ENCODE peak calls at places on chromosomes 12 and 14, in six cellular contexts. A, O, P, H, Z and D are unnamed samples.

GRCh38 chr12:90695415-90695814 is 259.6 kb downstream of the CCER1 start:
- DNase-seq in A (peak; percentile 23), O (no peak), P (no peak), H (peak; percentile 21), Z (no peak), D (no peak)

GRCh38 chr12:51631021-51631420 is 40.0 kb downstream of the SCN8A start:
- DNase-seq in A (no peak), O (no peak), P (no peak), H (no peak), Z (no peak), D (no peak)

GRCh38 chr12:100593490-100593889 is 20.0 kb downstream of the GAS2L3 start:
- DNase-seq in A (no peak), O (no peak), P (no peak), H (no peak), Z (no peak), D (no peak)

GRCh38 chr14:99252940-99253868 is 18.8 kb downstream of the BCL11B start:
- DNase-seq in A (no peak), O (no peak), P (no peak), H (no peak), Z (no peak), D (no peak)

GRCh38 chr12:84605988-84606387 is 306.6 kb downstream of the SLC6A15 start:
- DNase-seq in A (no peak), O (no peak), P (no peak), H (no peak), Z (no peak), D (no peak)

GRCh38 chr14:73789996-73790581 is 61.5 kb upstream of the PTGR2 start:
- DNase-seq in A (peak; percentile 97), O (no peak), P (no peak), H (no peak), Z (peak; percentile 65), D (no peak)

GRCh38 chr12:67193705-67194104 is 75.5 kb upstream of the CAND1 start:
- DNase-seq in A (peak; percentile 23), O (peak; percentile 57), P (no peak), H (peak; percentile 44), Z (peak; percentile 65), D (no peak)

GRCh38 chr12:117985182-117985581 is 16.4 kb upstream of the KSR2 start:
- DNase-seq in A (no peak), O (no peak), P (no peak), H (no peak), Z (no peak), D (no peak)

GRCh38 chr12:122322501-122322900 is 56.2 kb upstream of the VPS33A start:
- DNase-seq in A (peak; percentile 52), O (no peak), P (no peak), H (no peak), Z (no peak), D (no peak)

GRCh38 chr12:132320767-132321211 is 8.6 kb downstream of the GALNT9 start:
- DNase-seq in A (no peak), O (no peak), P (no peak), H (no peak), Z (no peak), D (no peak)

DNA sequence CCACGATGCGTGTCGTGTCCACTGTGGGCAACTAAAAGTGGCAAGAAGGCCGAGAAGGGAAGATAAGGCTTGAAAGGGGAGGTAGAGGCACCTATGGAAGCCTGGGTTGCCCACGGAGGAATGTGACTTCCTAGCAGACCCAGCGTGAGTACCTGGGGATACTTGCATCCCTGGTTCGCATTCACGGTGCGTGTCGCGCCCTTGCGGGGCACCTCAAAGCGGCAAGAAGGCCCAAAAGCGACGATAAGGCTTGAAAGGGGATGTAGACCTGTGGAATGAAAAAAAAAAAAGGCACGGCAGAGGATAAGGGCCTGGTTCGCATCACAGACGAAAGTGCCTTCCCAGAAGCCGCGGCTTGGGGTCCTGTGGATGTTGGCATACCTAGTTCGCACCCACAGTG is 282.9 kb downstream of the ALG10 start:
- DNase-seq in A (no peak), O (no peak), P (no peak), H (no peak), Z (no peak), D (no peak)
- H3K9me3 ChIP-seq in A (peaks cover 80% of the 10 kb centered on the region), O (peaks cover 82% of the 10 kb centered on the region), P (no peaks in the 10 kb centered on the region), H (no peaks in the 10 kb centered on the region), Z (no peaks in the 10 kb centered on the region), D (no peaks in the 10 kb centered on the region)

GRCh38 chr14:106460916-106461315 is 934.5 kb downstream of the TMEM121 start:
- DNase-seq in A (no peak), O (no peak), P (no peak), H (no peak), Z (no peak), D (no peak)

GRCh38 chr14:106455026-106455425 is 928.6 kb downstream of the TMEM121 start:
- DNase-seq in A (no peak), O (no peak), P (no peak), H (no peak), Z (no peak), D (no peak)

DNA sequence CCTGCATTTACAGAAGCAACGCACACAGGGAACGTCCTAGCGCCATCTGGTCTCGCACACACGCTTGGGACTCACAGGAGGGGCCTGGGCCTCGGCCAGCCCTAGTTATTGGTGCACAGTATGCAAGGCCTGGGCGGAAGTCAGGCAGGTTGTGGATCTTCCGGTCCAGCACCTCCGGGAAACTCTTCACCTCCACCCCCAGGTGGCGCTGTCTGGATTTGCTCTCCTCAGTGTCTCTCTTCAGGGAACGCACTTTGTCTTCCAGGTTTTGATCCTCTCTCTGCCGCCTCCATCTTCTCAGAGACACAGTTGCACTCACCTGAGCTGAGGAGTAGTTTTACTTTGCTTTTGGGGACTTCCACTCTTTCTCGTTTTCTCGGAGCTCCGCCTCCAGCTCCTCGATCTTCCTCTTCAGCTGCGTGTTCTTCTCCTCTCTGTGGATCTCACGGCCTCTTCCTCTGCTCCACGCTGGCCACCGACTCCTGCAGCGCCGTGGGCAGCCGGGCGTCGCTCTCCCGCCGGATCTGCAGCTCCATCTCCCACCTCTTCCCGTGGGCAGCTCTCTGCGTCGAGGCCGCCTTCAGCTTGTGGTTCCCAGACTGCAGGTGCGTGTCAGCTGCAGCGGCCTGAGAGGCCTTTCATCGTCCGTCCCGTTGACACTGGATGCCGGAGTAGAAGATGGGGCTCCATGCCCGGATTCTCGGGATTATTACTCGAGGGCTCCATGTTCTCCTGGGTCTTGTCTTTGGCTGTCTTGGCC is 933.8 kb downstream of the TMEM121 start:
- DNase-seq in A (no peak), O (no peak), P (no peak), H (peak; percentile 8), Z (no peak), D (no peak)
- H3K9me3 ChIP-seq in A (peaks cover 23% of the 10 kb centered on the region), O (peaks cover 7% of the 10 kb centered on the region), P (no peaks in the 10 kb centered on the region), H (no peaks in the 10 kb centered on the region), Z (no peaks in the 10 kb centered on the region), D (no peaks in the 10 kb centered on the region)

DNA sequence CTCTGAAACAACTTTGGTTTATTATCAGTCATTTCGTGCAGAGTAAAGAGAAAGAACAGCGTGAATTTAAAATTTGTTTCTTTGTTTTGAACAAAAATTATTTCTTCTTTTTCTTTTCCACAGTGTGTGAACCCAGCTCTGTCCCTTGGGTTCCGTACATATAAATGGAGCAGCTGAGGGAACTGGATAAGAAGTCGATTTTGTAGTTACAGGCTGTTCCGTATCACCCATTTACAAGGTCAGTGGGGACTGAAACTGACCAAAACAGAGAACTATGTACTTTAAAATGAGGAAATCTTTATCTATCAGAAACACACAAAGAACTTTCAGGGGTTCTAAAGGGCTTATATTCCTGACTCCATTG is 8.6 kb upstream of the TUBA1C start:
- DNase-seq in A (no peak), O (no peak), P (no peak), H (no peak), Z (no peak), D (no peak)
- H3K9me3 ChIP-seq in A (no peaks in the 10 kb centered on the region), O (no peaks in the 10 kb centered on the region), P (no peaks in the 10 kb centered on the region), H (no peaks in the 10 kb centered on the region), Z (no peaks in the 10 kb centered on the region), D (no peaks in the 10 kb centered on the region)

DNA sequence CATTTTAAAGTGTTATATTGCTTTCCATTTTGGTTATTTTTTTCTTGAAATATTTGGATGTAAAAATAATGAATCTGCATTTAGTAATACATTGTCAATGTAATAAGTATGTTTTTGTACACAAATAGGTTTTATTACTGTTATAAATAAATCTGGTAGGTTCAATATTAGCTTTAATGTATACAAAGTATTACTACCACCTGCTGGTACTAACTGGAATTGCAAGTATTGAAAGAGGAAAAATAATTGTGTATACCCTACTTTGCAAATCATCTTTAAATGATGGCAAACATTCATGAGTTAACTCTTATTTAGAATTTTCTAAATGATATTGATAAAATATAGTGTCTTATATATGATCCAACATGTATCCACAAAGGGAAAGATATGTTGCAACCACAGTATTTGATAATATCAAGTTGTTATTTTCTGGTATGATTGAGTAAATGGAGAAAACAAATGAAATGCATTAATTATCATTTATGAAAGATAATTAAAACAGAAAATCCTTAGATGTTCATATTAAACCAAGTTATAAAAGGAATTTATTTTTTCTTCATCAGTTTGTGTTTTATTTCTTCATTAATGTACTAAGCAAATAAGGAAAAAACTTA is 3.2 kb downstream of the OR4K2 start:
- DNase-seq in A (no peak), O (no peak), P (no peak), H (peak; percentile 28), Z (no peak), D (no peak)
- H3K9me3 ChIP-seq in A (peaks cover 16% of the 10 kb centered on the region), O (peaks cover 43% of the 10 kb centered on the region), P (no peaks in the 10 kb centered on the region), H (no peaks in the 10 kb centered on the region), Z (peaks cover 5% of the 10 kb centered on the region), D (no peaks in the 10 kb centered on the region)

DNA sequence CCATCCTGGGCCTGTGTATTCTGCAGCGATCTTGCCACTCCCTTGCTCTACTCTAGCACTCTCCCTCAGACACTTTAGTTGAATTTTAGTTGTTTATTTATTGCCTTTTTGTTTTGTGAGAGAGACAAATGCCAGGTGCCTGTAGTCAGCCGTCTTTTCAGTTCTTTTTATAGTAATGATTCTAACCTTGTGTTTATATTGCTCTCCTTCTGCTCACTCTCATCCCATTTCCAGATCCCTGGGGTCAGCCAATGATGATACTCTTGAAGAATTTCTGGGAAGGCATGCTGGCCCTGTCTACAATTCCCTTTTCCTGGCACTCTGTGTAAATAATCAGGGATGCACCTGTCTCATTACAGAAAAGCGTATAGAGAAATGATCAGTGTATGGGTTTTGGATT is 334.1 kb upstream of the MIS18BP1 start:
- DNase-seq in A (no peak), O (no peak), P (no peak), H (no peak), Z (no peak), D (no peak)
- H3K9me3 ChIP-seq in A (peaks cover 20% of the 10 kb centered on the region), O (no peaks in the 10 kb centered on the region), P (no peaks in the 10 kb centered on the region), H (no peaks in the 10 kb centered on the region), Z (no peaks in the 10 kb centered on the region), D (no peaks in the 10 kb centered on the region)